ENCODE peak calls at places on chromosomes 3 and 15, in five cellular contexts. Y is endothelial cell of umbilical vein, H is PC-3, D is mesendoderm, T is HepG2. K is an unnamed sample.
A peak's percentile ranks its signal among the peaks of the same experiment; 100 is the strongest.

GRCh38 chr15:90189781-90190467 is 11.2 kb upstream of the SEMA4B start:
- DNase-seq in Y (no peak), H (no peak), D (no peak), T (no peak), K (no peak)

GRCh38 chr15:92820233-92821021 is 79.7 kb upstream of the CHD2 start:
- DNase-seq in Y (peak; percentile 94), H (peak; percentile 94), D (peak; percentile 97), T (peak; percentile 84), K (peak; percentile 90)

GRCh38 chr3:144915202-144915601 is 943.6 kb downstream of the DIPK2A start:
- DNase-seq in Y (no peak), H (no peak), D (no peak), T (no peak), K (peak; percentile 15)

GRCh38 chr15:71054286-71054952 is 60.9 kb upstream of the THSD4 start:
- DNase-seq in Y (no peak), H (peak; percentile 61), D (no peak), T (no peak), K (peak; percentile 59)

GRCh38 chr3:146300756-146301155 is 49.9 kb upstream of the PLSCR4 start:
- DNase-seq in Y (no peak), H (no peak), D (no peak), T (no peak), K (no peak)

GRCh38 chr15:70197945-70198361 is 100.2 kb upstream of the TLE3 start:
- DNase-seq in Y (no peak), H (no peak), D (no peak), T (peak; percentile 52), K (no peak)

GRCh38 chr3:3200632-3201212 is 21.2 kb upstream of the CRBN start:
- DNase-seq in Y (peak; percentile 48), H (peak; percentile 72), D (peak; percentile 84), T (peak; percentile 71), K (peak; percentile 72)

GRCh38 chr3:166304509-166305063 is 467.4 kb upstream of the BCHE start:
- DNase-seq in Y (no peak), H (peak; percentile 67), D (peak; percentile 2), T (no peak), K (no peak)

GRCh38 chr3:26750263-26750662 is 127.7 kb downstream of the LRRC3B start:
- DNase-seq in Y (no peak), H (no peak), D (no peak), T (no peak), K (no peak)

GRCh38 chr3:123028233-123028828 is 768 bp upstream of the SEMA5B start:
- DNase-seq in Y (peak; percentile 67), H (peak; percentile 80), D (peak; percentile 94), T (peak; percentile 13), K (peak; percentile 86)

DNA sequence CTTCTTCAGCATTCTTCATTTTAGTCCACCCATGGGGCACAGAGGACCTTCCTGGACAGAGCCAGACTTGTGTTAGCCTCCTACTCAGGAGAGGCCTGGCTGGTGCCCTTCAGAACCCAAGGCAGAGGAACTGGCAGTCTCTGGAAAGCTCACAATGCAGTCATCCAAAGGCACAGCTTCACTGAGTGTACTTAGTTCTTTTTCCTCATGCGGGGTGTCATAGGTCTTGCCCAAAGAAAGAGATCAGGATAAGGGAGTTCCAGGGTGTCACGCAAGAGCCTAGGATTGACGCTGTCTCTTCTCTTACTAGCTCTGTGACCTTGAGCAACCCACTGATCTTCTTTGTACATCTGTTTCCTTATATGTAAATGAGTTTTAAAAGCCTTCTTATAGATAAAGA is 58.7 kb downstream of the CD200 start:
- DNase-seq in Y (no peak), H (no peak), D (no peak), T (no peak), K (no peak)
- H3K27ac ChIP-seq in Y (peak overlapping the region; percentile 98), H (no peak overlapping the region), D (peak overlapping the region; percentile 86), T (no peak overlapping the region), K (peak overlapping the region; percentile 84)

GRCh38 chr3:8576436-8576835 is 68.2 kb downstream of the SSUH2 start:
- DNase-seq in Y (no peak), H (no peak), D (no peak), T (no peak), K (no peak)

GRCh38 chr3:8579101-8579500 is 65.5 kb downstream of the SSUH2 start:
- DNase-seq in Y (no peak), H (no peak), D (no peak), T (no peak), K (peak; percentile 41)

GRCh38 chr3:8575364-8576104 is 69.1 kb downstream of the SSUH2 start:
- DNase-seq in Y (peak; percentile 29), H (peak; percentile 23), D (peak; percentile 19), T (no peak), K (peak; percentile 63)

GRCh38 chr3:8578282-8578681 is 66.3 kb downstream of the SSUH2 start:
- DNase-seq in Y (no peak), H (no peak), D (no peak), T (no peak), K (no peak)

GRCh38 chr3:8576841-8577553 is 67.6 kb downstream of the SSUH2 start:
- DNase-seq in Y (no peak), H (no peak), D (no peak), T (no peak), K (peak; percentile 63)
- H3K9ac ChIP-seq in Y (no peak overlapping the region), H (no peak overlapping the region), D (no peak overlapping the region), T (no peak overlapping the region), K (no peak overlapping the region)

GRCh38 chr15:65547841-65548240 is 17.6 kb downstream of the HACD3 start:
- DNase-seq in Y (no peak), H (no peak), D (no peak), T (no peak), K (no peak)

GRCh38 chr15:65553691-65554090 is 23.4 kb downstream of the HACD3 start:
- DNase-seq in Y (no peak), H (no peak), D (no peak), T (no peak), K (no peak)

GRCh38 chr15:65556622-65557021 is 26.4 kb downstream of the HACD3 start:
- DNase-seq in Y (no peak), H (peak; percentile 12), D (no peak), T (no peak), K (no peak)

GRCh38 chr15:65550681-65551098 is 20.4 kb downstream of the HACD3 start:
- DNase-seq in Y (peak; percentile 40), H (no peak), D (peak; percentile 27), T (no peak), K (peak; percentile 70)

DNA sequence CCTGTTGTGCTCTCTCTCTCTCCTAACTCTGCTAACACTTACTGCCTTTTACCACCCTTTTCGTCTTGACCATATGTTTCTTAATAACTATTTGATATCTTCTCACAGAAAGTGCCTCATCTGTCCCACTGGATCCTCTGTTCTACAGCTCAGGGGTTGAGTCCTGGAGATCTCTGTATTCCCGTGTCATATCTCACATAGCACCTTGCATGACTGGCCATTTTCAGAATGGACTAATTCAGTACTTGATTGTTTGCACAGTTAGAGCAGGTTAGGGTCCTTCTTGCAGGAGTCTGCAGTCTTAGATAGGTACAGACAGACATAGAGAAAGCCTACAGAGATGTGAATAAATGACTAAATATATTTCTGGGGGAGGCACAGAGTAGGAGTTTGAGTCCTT is 20.9 kb downstream of the HACD3 start:
- DNase-seq in Y (no peak), H (no peak), D (no peak), T (no peak), K (no peak)
- H3K79me2 ChIP-seq in Y (peaks cover 48% of the 10 kb centered on the region), H (peaks cover 48% of the 10 kb centered on the region), D (peaks cover 33% of the 10 kb centered on the region), T (peaks cover 66% of the 10 kb centered on the region), K (peaks cover 20% of the 10 kb centered on the region)

DNA sequence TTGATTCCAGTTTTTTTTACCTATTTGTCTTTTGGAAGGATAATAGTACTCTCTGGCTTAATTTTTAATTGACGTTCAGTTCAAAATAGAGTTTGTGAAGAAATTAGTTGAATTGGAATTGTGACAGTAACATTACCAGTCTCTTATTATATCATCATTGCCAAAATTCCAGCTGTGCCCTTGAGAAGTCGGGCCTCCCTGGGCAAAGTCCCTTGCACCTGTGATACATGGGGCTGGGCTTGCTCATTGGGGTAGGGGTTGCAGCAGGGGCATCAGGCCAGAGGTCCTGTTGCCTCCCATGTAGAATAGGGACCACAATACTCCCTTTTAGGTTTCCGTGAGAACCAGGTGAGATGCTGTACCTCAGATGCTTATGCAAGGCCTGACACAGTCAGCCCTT is 27.9 kb upstream of the APEH start:
- DNase-seq in Y (no peak), H (no peak), D (no peak), T (no peak), K (no peak)
- H3K27ac ChIP-seq in Y (no peak overlapping the region), H (no peak overlapping the region), D (no peak overlapping the region), T (no peak overlapping the region), K (no peak overlapping the region)

GRCh38 chr3:124483915-124484470 is 246.3 kb upstream of the UMPS start:
- DNase-seq in Y (no peak), H (no peak), D (no peak), T (no peak), K (peak; percentile 44)
- H3K9ac ChIP-seq in Y (no peak overlapping the region), H (no peak overlapping the region), D (no peak overlapping the region), T (no peak overlapping the region), K (no peak overlapping the region)

GRCh38 chr15:63044077-63044644 is 1.6 kb downstream of the TPM1 start:
- DNase-seq in Y (no peak), H (no peak), D (no peak), T (no peak), K (no peak)

GRCh38 chr15:63042879-63043340 is 363 bp downstream of the TPM1 start:
- DNase-seq in Y (peak; percentile 47), H (no peak), D (peak; percentile 37), T (no peak), K (no peak)

GRCh38 chr15:63044645-63045437 is 2.3 kb downstream of the TPM1 start:
- DNase-seq in Y (peak; percentile 43), H (no peak), D (peak; percentile 95), T (no peak), K (peak; percentile 76)

GRCh38 chr15:63041982-63042878 is at the start of gene TPM1:
- DNase-seq in Y (peak; percentile 91), H (peak; percentile 49), D (peak; percentile 96), T (peak; percentile 73), K (peak; percentile 95)

DNA sequence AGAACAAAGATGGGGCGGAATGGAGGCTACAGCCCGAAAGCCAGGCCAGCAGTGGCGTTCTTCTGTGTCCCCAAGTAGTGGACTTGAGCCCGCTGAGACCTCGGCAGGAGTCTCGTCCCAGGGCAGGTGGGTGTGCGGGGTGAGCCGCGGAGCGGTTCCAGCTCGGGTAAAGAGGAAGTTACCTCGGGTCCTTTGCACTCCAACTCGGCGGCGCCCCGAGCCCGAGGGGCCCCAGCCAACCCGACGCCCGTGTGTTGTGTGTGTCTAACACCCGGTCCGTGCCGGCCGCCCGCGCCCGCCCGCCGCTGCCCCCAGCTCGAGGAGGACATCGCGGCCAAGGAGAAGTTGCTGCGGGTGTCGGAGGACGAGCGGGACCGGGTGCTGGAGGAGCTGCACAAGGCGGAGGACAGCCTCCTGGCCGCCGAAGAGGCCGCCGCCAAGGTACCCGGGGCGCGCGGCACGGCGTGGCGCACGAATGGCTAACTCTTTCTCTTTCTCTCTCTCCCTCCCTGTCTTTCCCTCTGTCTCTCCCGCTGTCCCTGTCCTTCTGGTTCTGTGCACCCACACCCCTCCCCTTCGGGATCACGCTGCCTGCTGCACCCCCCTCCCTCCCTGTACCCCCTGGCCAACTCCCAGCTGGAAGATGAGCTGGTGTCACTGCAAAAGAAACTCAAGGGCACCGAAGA is 987 bp downstream of the TPM1 start:
- DNase-seq in Y (peak; percentile 48), H (no peak), D (no peak), T (no peak), K (no peak)
- H3K79me2 ChIP-seq in Y (peaks cover 51% of the 10 kb centered on the region), H (peaks cover 29% of the 10 kb centered on the region), D (peaks cover 22% of the 10 kb centered on the region), T (peaks cover 24% of the 10 kb centered on the region), K (peaks cover 45% of the 10 kb centered on the region)

DNA sequence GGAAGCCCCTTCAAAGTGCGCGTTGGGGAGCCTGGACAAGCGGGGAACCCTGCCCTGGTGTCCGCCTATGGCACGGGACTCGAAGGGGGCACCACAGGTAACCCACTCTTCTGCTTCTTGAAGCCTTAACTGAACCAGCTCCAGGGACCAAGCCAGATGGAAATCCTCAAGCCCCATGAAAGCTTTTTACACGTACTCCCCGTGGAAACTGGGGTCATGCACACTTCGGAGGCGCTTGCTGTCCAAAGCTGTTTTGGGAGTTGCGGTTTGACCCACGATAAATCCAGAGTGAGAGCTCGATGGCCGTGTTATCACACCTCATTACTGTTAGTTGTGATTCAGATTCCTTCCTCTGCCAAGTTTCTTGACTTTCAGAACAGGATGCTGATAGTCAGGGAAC is 47.5 kb downstream of the DNASE1L3 start:
- DNase-seq in Y (peak; percentile 62), H (no peak), D (no peak), T (no peak), K (peak; percentile 99)
- H3K27ac ChIP-seq in Y (peak overlapping the region; percentile 76), H (peak overlapping the region; percentile 92), D (no peak overlapping the region), T (no peak overlapping the region), K (peak overlapping the region; percentile 80)

K was measured in fibroblast of lung.